ENCODE peak calls at places on chromosomes 13 and 19, in eight cellular contexts. One of them, this sample, is unnamed.

GRCh38 chr13:109667754-109668360 is 118.5 kb downstream of the IRS2 start:
- DNase-seq in NB4: peak; percentile 44
- DNase-seq in cardiac fibroblast: no peak
- DNase-seq in cardiac muscle cell: peak; percentile 10
- DNase-seq in LNCaP clone FGC: no peak
- DNase-seq in right atrium auricular region: no peak
- DNase-seq in fibroblast of mammary gland: no peak
- DNase-seq in HFF-Myc: no peak
- DNase-seq in this sample: no peak

GRCh38 chr19:45607071-45608029 is 5.3 kb upstream of the GPR4 start:
- DNase-seq in fibroblast of mammary gland: peak; percentile 67
- DNase-seq in cardiac muscle cell: peak; percentile 80
- DNase-seq in cardiac fibroblast: peak; percentile 75
- DNase-seq in right atrium auricular region: peak; percentile 72
- DNase-seq in LNCaP clone FGC: no peak
- DNase-seq in NB4: peak; percentile 50
- DNase-seq in HFF-Myc: peak; percentile 49
- DNase-seq in this sample: no peak

GRCh38 chr19:18672606-18673337 is 10.7 kb upstream of the CRTC1 start:
- DNase-seq in right atrium auricular region: no peak
- DNase-seq in cardiac fibroblast: peak; percentile 47
- DNase-seq in HFF-Myc: no peak
- DNase-seq in cardiac muscle cell: peak; percentile 53
- DNase-seq in NB4: peak; percentile 50
- DNase-seq in fibroblast of mammary gland: peak; percentile 51
- DNase-seq in LNCaP clone FGC: no peak
- DNase-seq in this sample: no peak

GRCh38 chr13:31207630-31208549 is 8.1 kb downstream of the B3GLCT start:
- DNase-seq in cardiac muscle cell: peak; percentile 85
- DNase-seq in fibroblast of mammary gland: peak; percentile 63
- DNase-seq in cardiac fibroblast: peak; percentile 36
- DNase-seq in right atrium auricular region: no peak
- DNase-seq in LNCaP clone FGC: no peak
- DNase-seq in NB4: no peak
- DNase-seq in HFF-Myc: no peak
- DNase-seq in this sample: no peak

GRCh38 chr19:13839193-13839937 is 37.6 kb upstream of the NANOS3 start:
- DNase-seq in cardiac muscle cell: peak; percentile 86
- DNase-seq in NB4: peak; percentile 94
- DNase-seq in LNCaP clone FGC: no peak
- DNase-seq in right atrium auricular region: peak; percentile 90
- DNase-seq in cardiac fibroblast: peak; percentile 93
- DNase-seq in fibroblast of mammary gland: peak; percentile 78
- DNase-seq in HFF-Myc: no peak
- DNase-seq in this sample: no peak

GRCh38 chr19:51064534-51065220 is at the start of gene KLK13:
- DNase-seq in cardiac muscle cell: peak; percentile 37
- DNase-seq in HFF-Myc: no peak
- DNase-seq in right atrium auricular region: no peak
- DNase-seq in cardiac fibroblast: peak; percentile 2
- DNase-seq in LNCaP clone FGC: no peak
- DNase-seq in NB4: no peak
- DNase-seq in fibroblast of mammary gland: peak; percentile 25
- DNase-seq in this sample: no peak

GRCh38 chr13:49821216-49821820 is 28.8 kb upstream of the KPNA3 start:
- DNase-seq in fibroblast of mammary gland: no peak
- DNase-seq in HFF-Myc: no peak
- DNase-seq in NB4: peak; percentile 24
- DNase-seq in LNCaP clone FGC: peak; percentile 15
- DNase-seq in cardiac fibroblast: peak; percentile 25
- DNase-seq in cardiac muscle cell: peak; percentile 15
- DNase-seq in right atrium auricular region: no peak
- DNase-seq in this sample: no peak

GRCh38 chr13:86795858-86796257 is 875.3 kb upstream of the SLITRK5 start:
- DNase-seq in right atrium auricular region: no peak
- DNase-seq in cardiac fibroblast: no peak
- DNase-seq in HFF-Myc: no peak
- DNase-seq in fibroblast of mammary gland: no peak
- DNase-seq in LNCaP clone FGC: no peak
- DNase-seq in NB4: no peak
- DNase-seq in cardiac muscle cell: no peak
- DNase-seq in this sample: no peak

GRCh38 chr19:38930776-38931761 is at the start of gene MRPS12:
- DNase-seq in cardiac fibroblast: peak; percentile 100
- DNase-seq in NB4: peak; percentile 97
- DNase-seq in right atrium auricular region: peak; percentile 99
- DNase-seq in cardiac muscle cell: peak; percentile 100
- DNase-seq in fibroblast of mammary gland: peak; percentile 99
- DNase-seq in HFF-Myc: peak; percentile 99
- DNase-seq in LNCaP clone FGC: peak; percentile 98
- DNase-seq in this sample: peak; percentile 94

DNA sequence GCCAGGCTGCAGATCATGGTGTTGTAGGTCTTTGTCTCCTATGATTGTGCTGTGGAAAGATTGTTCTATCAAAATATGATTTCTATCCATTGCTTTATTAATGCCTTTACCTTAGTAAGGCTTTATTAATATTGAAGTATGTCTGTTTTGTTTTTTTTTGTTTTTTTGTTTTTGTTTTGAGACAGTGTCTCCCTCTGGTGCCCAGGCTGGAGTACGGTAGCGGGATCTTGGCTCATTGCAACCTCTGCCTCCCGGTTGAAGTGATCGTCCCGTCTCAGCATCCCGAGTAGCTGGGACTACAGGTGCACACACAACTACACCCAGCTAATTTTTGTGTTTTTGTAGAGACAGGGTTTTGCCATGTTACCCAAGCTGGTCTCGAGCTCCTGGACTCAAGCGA is 7.7 kb downstream of the IRGC start:
- DNase-seq in cardiac fibroblast: peak; percentile 46
- DNase-seq in right atrium auricular region: no peak
- DNase-seq in fibroblast of mammary gland: peak; percentile 47
- DNase-seq in LNCaP clone FGC: no peak
- DNase-seq in HFF-Myc: no peak
- DNase-seq in cardiac muscle cell: no peak
- DNase-seq in NB4: no peak
- DNase-seq in this sample: no peak
- TF ChIP-seq CTCF in cardiac fibroblast: peak; percentile 52
- TF ChIP-seq CTCF in right atrium auricular region: no peak
- TF ChIP-seq CTCF in fibroblast of mammary gland: peak; percentile 62
- TF ChIP-seq CTCF in LNCaP clone FGC: no peak
- TF ChIP-seq CTCF in HFF-Myc: peak; percentile 45
- TF ChIP-seq CTCF in cardiac muscle cell: peak; percentile 37
- TF ChIP-seq CTCF in NB4: peak; percentile 8
- TF ChIP-seq CTCF in this sample: no peak

GRCh38 chr19:33883869-33884519 is 87.3 kb downstream of the KCTD15 start:
- DNase-seq in LNCaP clone FGC: no peak
- DNase-seq in cardiac fibroblast: peak; percentile 23
- DNase-seq in right atrium auricular region: no peak
- DNase-seq in fibroblast of mammary gland: no peak
- DNase-seq in cardiac muscle cell: peak; percentile 32
- DNase-seq in HFF-Myc: no peak
- DNase-seq in NB4: no peak
- DNase-seq in this sample: no peak
- H3K4me3 ChIP-seq in LNCaP clone FGC: no peak overlapping the region
- H3K4me3 ChIP-seq in cardiac fibroblast: no peak overlapping the region
- H3K4me3 ChIP-seq in right atrium auricular region: no peak overlapping the region
- H3K4me3 ChIP-seq in fibroblast of mammary gland: no peak overlapping the region
- H3K4me3 ChIP-seq in cardiac muscle cell: no peak overlapping the region
- H3K4me3 ChIP-seq in HFF-Myc: no peak overlapping the region
- H3K4me3 ChIP-seq in NB4: no peak overlapping the region
- H3K4me3 ChIP-seq in this sample: no peak overlapping the region

GRCh38 chr19:33293255-33294057 is 8.9 kb downstream of the CEBPA start:
- DNase-seq in LNCaP clone FGC: peak; percentile 78
- DNase-seq in HFF-Myc: no peak
- DNase-seq in fibroblast of mammary gland: peak; percentile 85
- DNase-seq in cardiac fibroblast: peak; percentile 80
- DNase-seq in cardiac muscle cell: peak; percentile 73
- DNase-seq in right atrium auricular region: no peak
- DNase-seq in NB4: peak; percentile 89
- DNase-seq in this sample: no peak
- TF ChIP-seq CTCF in LNCaP clone FGC: no peak
- TF ChIP-seq CTCF in HFF-Myc: no peak
- TF ChIP-seq CTCF in fibroblast of mammary gland: no peak
- TF ChIP-seq CTCF in cardiac fibroblast: no peak
- TF ChIP-seq CTCF in cardiac muscle cell: no peak
- TF ChIP-seq CTCF in right atrium auricular region: no peak
- TF ChIP-seq CTCF in NB4: no peak
- TF ChIP-seq CTCF in this sample: no peak

DNA sequence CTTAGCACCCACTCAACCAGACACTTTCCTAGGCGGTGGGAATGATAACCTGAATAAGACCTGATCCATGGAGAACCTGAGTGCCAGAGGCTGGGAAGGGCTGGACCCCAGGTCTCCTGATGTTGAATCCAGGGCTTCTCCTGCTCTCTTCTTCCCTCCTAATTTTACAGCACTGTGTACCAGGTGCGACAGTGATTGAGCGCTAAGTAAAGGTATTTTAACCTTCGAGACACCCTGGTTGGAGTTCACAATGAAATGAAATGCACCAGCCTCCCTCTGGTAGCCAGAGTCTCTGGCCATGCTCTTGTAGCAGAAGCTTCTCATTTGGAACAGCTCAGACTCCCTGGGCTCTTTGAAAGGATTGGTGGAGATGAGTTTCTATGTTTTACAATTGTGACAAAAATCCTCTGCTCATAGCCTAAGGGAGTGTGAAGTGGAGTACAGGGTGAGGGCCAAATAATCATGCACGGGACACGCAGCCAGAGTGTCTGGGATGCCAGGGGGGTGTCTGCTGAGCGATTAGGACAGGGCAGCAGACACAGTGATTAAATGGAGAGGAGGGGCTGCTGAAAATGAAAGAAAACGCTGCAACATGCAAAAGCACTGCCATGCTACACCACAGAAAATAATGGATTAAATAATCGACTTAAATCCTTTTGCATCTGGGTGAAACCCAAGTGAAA is 83.7 kb downstream of the FAM216B start:
- DNase-seq in right atrium auricular region: no peak
- DNase-seq in HFF-Myc: no peak
- DNase-seq in LNCaP clone FGC: no peak
- DNase-seq in cardiac fibroblast: no peak
- DNase-seq in fibroblast of mammary gland: no peak
- DNase-seq in cardiac muscle cell: no peak
- DNase-seq in NB4: no peak
- DNase-seq in this sample: no peak
- H3K4me3 ChIP-seq in right atrium auricular region: no peak overlapping the region
- H3K4me3 ChIP-seq in HFF-Myc: no peak overlapping the region
- H3K4me3 ChIP-seq in LNCaP clone FGC: no peak overlapping the region
- H3K4me3 ChIP-seq in cardiac fibroblast: no peak overlapping the region
- H3K4me3 ChIP-seq in fibroblast of mammary gland: no peak overlapping the region
- H3K4me3 ChIP-seq in cardiac muscle cell: no peak overlapping the region
- H3K4me3 ChIP-seq in NB4: no peak overlapping the region
- H3K4me3 ChIP-seq in this sample: no peak overlapping the region

This sample was measured in kidney epithelial cell.